ENCODE peak calls at places on chromosomes 13 and 19, in five cellular contexts. O is breast epithelium, T is IMR-90, R is body of pancreas, P is endothelial cell of umbilical vein. B is an unnamed sample.

GRCh38 chr13:97975851-97976550 is 22.5 kb downstream of the IPO5 start:
- DNase-seq in O (no peak), T (peak), R (peak), P (peak), B (peak)

GRCh38 chr19:51660975-51661600 is 14.5 kb upstream of the SIGLEC14 start:
- DNase-seq in T (peak), P (peak), R (peak), O (no peak), B (peak)

GRCh38 chr13:101401196-101401595 is 15.1 kb downstream of the NALCN start:
- DNase-seq in P (no peak), T (no peak), O (no peak), R (no peak), B (no peak)

GRCh38 chr13:43232144-43232840 is 208.9 kb downstream of the DNAJC15 start:
- DNase-seq in P (no peak), O (no peak), R (no peak), T (no peak), B (no peak)

GRCh38 chr19:19471682-19472081 is 43.7 kb downstream of the TSSK6 start:
- DNase-seq in R (no peak), P (no peak), O (no peak), T (no peak), B (no peak)

GRCh38 chr13:113026391-113026910 is 57.4 kb downstream of the MCF2L start:
- DNase-seq in T (no peak), R (no peak), P (no peak), O (no peak), B (no peak)

GRCh38 chr13:33057019-33057785 is 41.0 kb downstream of the KL start:
- DNase-seq in T (peak), O (no peak), R (no peak), P (peak), B (peak)

GRCh38 chr13:50244913-50245574 is 229.8 kb downstream of the KCNRG start:
- DNase-seq in T (peak), P (peak), R (peak), O (no peak), B (peak)

GRCh38 chr19:19643158-19644053 is at the start of gene GMIP:
- DNase-seq in R (peak), T (peak), P (peak), O (peak), B (peak)

GRCh38 chr19:961866-962620 is 22.1 kb upstream of the WDR18 start:
- DNase-seq in T (peak), O (no peak), R (no peak), P (no peak), B (peak)

GRCh38 chr13:112938680-112939079 is 30.3 kb upstream of the MCF2L start:
- DNase-seq in P (no peak), T (no peak), O (no peak), R (no peak), B (no peak)

GRCh38 chr19:10817291-10818038 is 18.5 kb downstream of the TMED1 start:
- DNase-seq in T (peak), R (peak), O (no peak), P (no peak), B (no peak)

GRCh38 chr19:41901707-41902360 is 18.9 kb downstream of the ARHGEF1 start:
- DNase-seq in P (no peak), R (no peak), O (no peak), T (no peak), B (no peak)

GRCh38 chr13:113073942-113074341 is 31.6 kb upstream of the F7 start:
- DNase-seq in P (no peak), O (no peak), T (no peak), R (no peak), B (no peak)

GRCh38 chr13:99398071-99398470 is 90.9 kb upstream of the GPR183 start:
- DNase-seq in T (no peak), R (no peak), O (no peak), P (no peak), B (no peak)
- TF ChIP-seq POLR2A in T (no peak), R (no peak), O (no peak), P (no peak), B (no peak)

GRCh38 chr13:39397866-39398265 is 205.1 kb downstream of the LHFPL6 start:
- DNase-seq in R (no peak), T (no peak), P (no peak), O (no peak), B (no peak)
- TF ChIP-seq POLR2A in R (no peak), T (no peak), P (no peak), O (no peak), B (no peak)

DNA sequence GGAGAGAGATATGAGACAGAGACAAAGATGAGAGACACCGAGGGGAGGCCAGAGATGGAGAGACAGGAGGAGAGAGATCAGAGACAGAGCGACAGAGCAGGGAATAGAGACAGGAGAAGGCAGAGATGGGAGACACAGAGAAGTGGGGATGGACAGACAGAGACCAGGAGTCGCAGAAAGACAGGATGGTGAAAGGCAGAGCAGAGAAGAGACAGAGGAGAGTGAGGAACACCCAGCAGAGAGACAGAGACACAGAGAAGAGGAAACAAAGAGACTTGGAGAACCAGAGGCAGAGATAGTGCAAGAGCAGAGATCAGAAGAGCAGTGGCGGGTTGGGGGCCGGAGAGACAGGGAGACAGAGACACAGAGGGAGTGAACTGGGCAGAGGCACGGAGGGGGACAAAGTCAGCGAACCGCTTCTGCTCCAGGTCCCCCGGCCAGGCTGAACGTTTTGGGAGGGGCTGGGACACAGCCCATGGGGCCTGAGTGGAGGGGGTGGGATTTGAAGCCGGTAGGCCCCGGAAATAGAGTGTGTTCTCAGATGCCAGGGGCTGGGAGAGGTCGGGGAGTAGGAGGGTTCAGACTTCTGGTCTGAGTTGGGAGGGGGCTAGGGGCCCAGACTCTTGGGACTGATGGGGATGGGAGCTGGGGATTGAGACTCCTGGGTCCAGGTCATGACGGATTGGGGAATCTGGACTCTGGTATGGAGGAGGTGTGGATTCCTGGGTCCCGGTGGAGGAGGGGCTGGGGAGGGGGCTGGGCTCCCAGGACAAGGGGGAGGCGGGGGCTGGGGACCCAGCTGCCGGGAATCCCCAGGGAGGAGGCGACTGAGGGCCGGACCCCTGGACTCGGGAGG is 654 bp downstream of the ZNF579 start:
- DNase-seq in T (peak), O (no peak), P (peak), R (no peak), B (no peak)
- TF ChIP-seq POLR2A in T (no peak), O (no peak), P (peak), R (no peak), B (no peak)

DNA sequence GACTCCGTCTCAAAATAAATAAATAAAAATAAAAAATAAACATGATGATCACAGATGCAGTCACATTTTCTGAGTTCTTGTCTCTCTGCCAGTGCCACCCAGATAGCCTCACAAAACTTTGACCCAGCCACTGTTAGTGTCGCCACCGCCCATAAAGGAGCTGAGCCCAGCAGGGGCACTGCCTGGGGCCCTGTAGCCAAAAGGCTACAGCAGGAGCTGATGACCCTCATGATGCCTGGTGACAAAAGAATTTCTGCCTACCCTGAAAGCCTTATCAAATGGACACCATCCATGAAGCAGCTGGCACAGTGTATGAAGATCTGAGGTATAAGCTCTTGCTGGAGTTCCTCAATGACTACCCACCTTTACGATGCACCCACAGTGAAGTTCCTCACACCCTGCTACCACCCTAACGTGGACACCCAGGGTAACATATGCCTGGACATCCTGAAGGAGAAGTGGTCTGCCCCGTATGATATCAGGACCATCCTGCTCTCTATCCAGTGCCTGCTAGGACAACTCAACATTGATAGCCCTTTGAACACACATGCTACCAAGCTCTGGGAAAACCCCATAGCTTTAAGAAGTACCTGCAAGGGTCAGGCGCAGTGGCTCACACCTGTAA is 18.3 kb downstream of the ZNF587 start:
- DNase-seq in T (no peak), O (no peak), P (no peak), R (no peak), B (no peak)
- TF ChIP-seq POLR2A in T (no peak), O (no peak), P (peak), R (no peak), B (no peak)

GRCh38 chr19:13986348-13986904 is 19.7 kb downstream of the RFX1 start:
- DNase-seq in T (peak), O (no peak), P (peak), R (peak), B (peak)

GRCh38 chr19:13990085-13990484 is 16.0 kb downstream of the RFX1 start:
- DNase-seq in R (no peak), P (no peak), O (no peak), T (no peak), B (no peak)

GRCh38 chr19:13985771-13986347 is 20.3 kb downstream of the RFX1 start:
- DNase-seq in P (no peak), O (no peak), R (no peak), T (no peak), B (no peak)

GRCh38 chr19:13984875-13985741 is 21.0 kb downstream of the RFX1 start:
- DNase-seq in O (no peak), R (no peak), T (no peak), P (no peak), B (no peak)

GRCh38 chr19:13987101-13987890 is 18.8 kb downstream of the RFX1 start:
- DNase-seq in O (no peak), R (peak), P (peak), T (no peak), B (no peak)
- TF ChIP-seq POLR2A in O (no peak), R (no peak), P (no peak), T (no peak), B (no peak)

B was measured in erythroblast.